ENCODE peak calls at places on chromosomes 6 and 20, in four cellular contexts. One of them, this sample, is unnamed.

GRCh38 chr6:75196051-75196743 is 9.7 kb downstream of the COL12A1 start:
- DNase-seq in T-cell: no peak
- DNase-seq in COR-L47: no peak
- DNase-seq in left lung: no peak
- DNase-seq in this sample: no peak

GRCh38 chr20:41664584-41664983 is 46.4 kb upstream of the CHD6 start:
- DNase-seq in T-cell: no peak
- DNase-seq in left lung: no peak
- DNase-seq in COR-L47: no peak
- DNase-seq in this sample: no peak

GRCh38 chr6:72826744-72827438 is 205.0 kb downstream of the KCNQ5 start:
- DNase-seq in left lung: no peak
- DNase-seq in COR-L47: no peak
- DNase-seq in T-cell: no peak
- DNase-seq in this sample: peak

GRCh38 chr20:57928181-57928967 is 218.6 kb upstream of the PMEPA1 start:
- DNase-seq in left lung: no peak
- DNase-seq in COR-L47: no peak
- DNase-seq in T-cell: no peak
- DNase-seq in this sample: peak

GRCh38 chr6:141957271-141957670 is 175.5 kb upstream of the GJE1 start:
- DNase-seq in T-cell: no peak
- DNase-seq in left lung: no peak
- DNase-seq in COR-L47: no peak
- DNase-seq in this sample: no peak

GRCh38 chr20:50400705-50401045 is 109.5 kb upstream of the PTPN1 start:
- DNase-seq in COR-L47: no peak
- DNase-seq in left lung: no peak
- DNase-seq in T-cell: no peak
- DNase-seq in this sample: no peak

GRCh38 chr6:3764516-3765333 is 13.2 kb upstream of the PXDC1 start:
- DNase-seq in COR-L47: no peak
- DNase-seq in left lung: no peak
- DNase-seq in T-cell: no peak
- DNase-seq in this sample: no peak

GRCh38 chr6:36312854-36313627 is 23.6 kb downstream of the BNIP5 start:
- DNase-seq in COR-L47: no peak
- DNase-seq in left lung: no peak
- DNase-seq in T-cell: no peak
- DNase-seq in this sample: no peak

GRCh38 chr20:23086056-23086551 is at the start of gene CD93:
- DNase-seq in T-cell: peak
- DNase-seq in left lung: no peak
- DNase-seq in COR-L47: no peak
- DNase-seq in this sample: no peak

GRCh38 chr20:48635791-48636267 is 192.0 kb downstream of the PREX1 start:
- DNase-seq in COR-L47: peak
- DNase-seq in T-cell: peak
- DNase-seq in left lung: no peak
- DNase-seq in this sample: peak

GRCh38 chr6:142872376-142872775 is 72.6 kb downstream of the HIVEP2 start:
- DNase-seq in T-cell: no peak
- DNase-seq in COR-L47: no peak
- DNase-seq in left lung: no peak
- DNase-seq in this sample: peak

GRCh38 chr6:159464827-159465226 is 228.2 kb downstream of the SOD2 start:
- DNase-seq in T-cell: no peak
- DNase-seq in COR-L47: no peak
- DNase-seq in left lung: no peak
- DNase-seq in this sample: no peak

GRCh38 chr20:18323705-18324104 is 35.4 kb downstream of the ZNF133 start:
- DNase-seq in COR-L47: no peak
- DNase-seq in left lung: no peak
- DNase-seq in T-cell: no peak
- DNase-seq in this sample: no peak

GRCh38 chr6:154450498-154450897 is 60.0 kb downstream of the CNKSR3 start:
- DNase-seq in COR-L47: no peak
- DNase-seq in left lung: no peak
- DNase-seq in T-cell: no peak
- DNase-seq in this sample: no peak

GRCh38 chr6:136553166-136553787 is 3.1 kb upstream of the MAP7 start:
- DNase-seq in COR-L47: no peak
- DNase-seq in T-cell: no peak
- DNase-seq in left lung: no peak
- DNase-seq in this sample: no peak

GRCh38 chr6:134447883-134448387 is 130.0 kb upstream of the SGK1 start:
- DNase-seq in COR-L47: no peak
- DNase-seq in left lung: no peak
- DNase-seq in T-cell: no peak
- DNase-seq in this sample: peak

GRCh38 chr6:156557269-156557885 is 219.8 kb upstream of the ARID1B start:
- DNase-seq in T-cell: no peak
- DNase-seq in left lung: no peak
- DNase-seq in COR-L47: peak
- DNase-seq in this sample: no peak

GRCh38 chr6:7916959-7917358 is 6.4 kb upstream of the TXNDC5 start:
- DNase-seq in COR-L47: no peak
- DNase-seq in left lung: no peak
- DNase-seq in T-cell: no peak
- DNase-seq in this sample: no peak

GRCh38 chr20:58690351-58690750 is 2.2 kb upstream of the NPEPL1 start:
- DNase-seq in left lung: no peak
- DNase-seq in COR-L47: no peak
- DNase-seq in T-cell: no peak
- DNase-seq in this sample: no peak

GRCh38 chr6:16481680-16482079 is 243.3 kb downstream of the GMPR start:
- DNase-seq in left lung: no peak
- DNase-seq in T-cell: peak
- DNase-seq in COR-L47: no peak
- DNase-seq in this sample: no peak

GRCh38 chr20:32516985-32517873 is 67.9 kb downstream of the NOL4L start:
- DNase-seq in left lung: peak
- DNase-seq in T-cell: no peak
- DNase-seq in COR-L47: no peak
- DNase-seq in this sample: no peak

GRCh38 chr6:4320860-4321259 is 185.5 kb upstream of the ECI2 start:
- DNase-seq in COR-L47: peak
- DNase-seq in T-cell: no peak
- DNase-seq in left lung: no peak
- DNase-seq in this sample: peak

GRCh38 chr6:165441176-165441575 is 131.8 kb upstream of the C6orf118 start:
- DNase-seq in left lung: no peak
- DNase-seq in COR-L47: no peak
- DNase-seq in T-cell: no peak
- DNase-seq in this sample: no peak